ENCODE peak calls at places on chromosomes 11 and 22, in ten cellular contexts. One of them, this sample, is unnamed.

GRCh38 chr22:17565986-17566687 is 2.8 kb downstream of the SLC25A18 start:
- DNase-seq in WERI-Rb-1: no peak
- DNase-seq in transverse colon: no peak
- DNase-seq in GM23338: no peak
- DNase-seq in prostate gland: no peak
- DNase-seq in IMR-90: no peak
- DNase-seq in OCI-LY7: no peak
- DNase-seq in A549: no peak
- DNase-seq in dorsolateral prefrontal cortex: no peak
- DNase-seq in HCT116: no peak
- DNase-seq in this sample: no peak

GRCh38 chr11:125948278-125949051 is 2.6 kb downstream of the VSIG10L2 start:
- DNase-seq in HCT116: no peak
- DNase-seq in dorsolateral prefrontal cortex: no peak
- DNase-seq in IMR-90: no peak
- DNase-seq in OCI-LY7: no peak
- DNase-seq in GM23338: no peak
- DNase-seq in WERI-Rb-1: no peak
- DNase-seq in prostate gland: no peak
- DNase-seq in transverse colon: no peak
- DNase-seq in A549: no peak
- DNase-seq in this sample: no peak

GRCh38 chr22:31102441-31103081 is 4.8 kb downstream of the SELENOM start:
- DNase-seq in IMR-90: peak
- DNase-seq in GM23338: no peak
- DNase-seq in dorsolateral prefrontal cortex: no peak
- DNase-seq in A549: no peak
- DNase-seq in transverse colon: peak
- DNase-seq in OCI-LY7: no peak
- DNase-seq in HCT116: no peak
- DNase-seq in WERI-Rb-1: peak
- DNase-seq in prostate gland: no peak
- DNase-seq in this sample: peak

GRCh38 chr11:44404323-44404705 is 94.4 kb upstream of the ALX4 start:
- DNase-seq in transverse colon: no peak
- DNase-seq in prostate gland: no peak
- DNase-seq in WERI-Rb-1: no peak
- DNase-seq in dorsolateral prefrontal cortex: no peak
- DNase-seq in IMR-90: no peak
- DNase-seq in GM23338: no peak
- DNase-seq in HCT116: no peak
- DNase-seq in A549: no peak
- DNase-seq in OCI-LY7: no peak
- DNase-seq in this sample: no peak

GRCh38 chr11:74325649-74326645 is 14.5 kb upstream of the P4HA3 start:
- DNase-seq in OCI-LY7: no peak
- DNase-seq in IMR-90: peak
- DNase-seq in HCT116: no peak
- DNase-seq in WERI-Rb-1: peak
- DNase-seq in transverse colon: peak
- DNase-seq in A549: no peak
- DNase-seq in dorsolateral prefrontal cortex: peak
- DNase-seq in GM23338: no peak
- DNase-seq in prostate gland: peak
- DNase-seq in this sample: peak

GRCh38 chr11:101470414-101470813 is 113.4 kb downstream of the TRPC6 start:
- DNase-seq in transverse colon: no peak
- DNase-seq in IMR-90: peak
- DNase-seq in WERI-Rb-1: no peak
- DNase-seq in GM23338: no peak
- DNase-seq in A549: no peak
- DNase-seq in OCI-LY7: no peak
- DNase-seq in HCT116: no peak
- DNase-seq in dorsolateral prefrontal cortex: no peak
- DNase-seq in prostate gland: no peak
- DNase-seq in this sample: no peak

GRCh38 chr22:37184380-37184755 is 3.7 kb downstream of the C1QTNF6 start:
- DNase-seq in dorsolateral prefrontal cortex: no peak
- DNase-seq in A549: no peak
- DNase-seq in prostate gland: no peak
- DNase-seq in transverse colon: no peak
- DNase-seq in HCT116: no peak
- DNase-seq in GM23338: no peak
- DNase-seq in IMR-90: no peak
- DNase-seq in OCI-LY7: no peak
- DNase-seq in WERI-Rb-1: no peak
- DNase-seq in this sample: no peak

GRCh38 chr22:38843201-38843715 is 570 bp downstream of the NPTXR start:
- DNase-seq in OCI-LY7: no peak
- DNase-seq in HCT116: no peak
- DNase-seq in prostate gland: no peak
- DNase-seq in GM23338: peak
- DNase-seq in A549: peak
- DNase-seq in IMR-90: peak
- DNase-seq in transverse colon: peak
- DNase-seq in dorsolateral prefrontal cortex: peak
- DNase-seq in WERI-Rb-1: peak
- DNase-seq in this sample: peak

GRCh38 chr22:24090581-24090980 is 79.5 kb downstream of the CABIN1 start:
- DNase-seq in WERI-Rb-1: no peak
- DNase-seq in IMR-90: peak
- DNase-seq in prostate gland: no peak
- DNase-seq in dorsolateral prefrontal cortex: no peak
- DNase-seq in A549: no peak
- DNase-seq in transverse colon: no peak
- DNase-seq in HCT116: no peak
- DNase-seq in GM23338: no peak
- DNase-seq in OCI-LY7: no peak
- DNase-seq in this sample: no peak

GRCh38 chr11:3906166-3906565 is 50.7 kb downstream of the STIM1 start:
- DNase-seq in OCI-LY7: no peak
- DNase-seq in WERI-Rb-1: no peak
- DNase-seq in HCT116: no peak
- DNase-seq in transverse colon: no peak
- DNase-seq in GM23338: no peak
- DNase-seq in prostate gland: no peak
- DNase-seq in A549: peak
- DNase-seq in dorsolateral prefrontal cortex: no peak
- DNase-seq in IMR-90: no peak
- DNase-seq in this sample: no peak

GRCh38 chr11:10303558-10304363 is 1.1 kb upstream of the ADM start:
- DNase-seq in dorsolateral prefrontal cortex: no peak
- DNase-seq in prostate gland: peak
- DNase-seq in OCI-LY7: no peak
- DNase-seq in HCT116: no peak
- DNase-seq in transverse colon: peak
- DNase-seq in GM23338: peak
- DNase-seq in WERI-Rb-1: peak
- DNase-seq in A549: peak
- DNase-seq in IMR-90: peak
- DNase-seq in this sample: no peak

GRCh38 chr11:10307022-10307410 is 2.1 kb downstream of the ADM start:
- DNase-seq in transverse colon: no peak
- DNase-seq in A549: peak
- DNase-seq in WERI-Rb-1: no peak
- DNase-seq in prostate gland: peak
- DNase-seq in OCI-LY7: no peak
- DNase-seq in dorsolateral prefrontal cortex: no peak
- DNase-seq in HCT116: no peak
- DNase-seq in IMR-90: no peak
- DNase-seq in GM23338: no peak
- DNase-seq in this sample: no peak

GRCh38 chr11:10304495-10305261 is at the start of gene ADM:
- DNase-seq in transverse colon: peak
- DNase-seq in GM23338: peak
- DNase-seq in WERI-Rb-1: peak
- DNase-seq in IMR-90: peak
- DNase-seq in dorsolateral prefrontal cortex: peak
- DNase-seq in prostate gland: peak
- DNase-seq in OCI-LY7: no peak
- DNase-seq in A549: peak
- DNase-seq in HCT116: peak
- DNase-seq in this sample: peak

GRCh38 chr11:10305964-10306918 is 1.4 kb downstream of the ADM start:
- DNase-seq in dorsolateral prefrontal cortex: no peak
- DNase-seq in transverse colon: peak
- DNase-seq in prostate gland: no peak
- DNase-seq in WERI-Rb-1: no peak
- DNase-seq in HCT116: no peak
- DNase-seq in A549: peak
- DNase-seq in OCI-LY7: no peak
- DNase-seq in IMR-90: peak
- DNase-seq in GM23338: peak
- DNase-seq in this sample: no peak

DNA sequence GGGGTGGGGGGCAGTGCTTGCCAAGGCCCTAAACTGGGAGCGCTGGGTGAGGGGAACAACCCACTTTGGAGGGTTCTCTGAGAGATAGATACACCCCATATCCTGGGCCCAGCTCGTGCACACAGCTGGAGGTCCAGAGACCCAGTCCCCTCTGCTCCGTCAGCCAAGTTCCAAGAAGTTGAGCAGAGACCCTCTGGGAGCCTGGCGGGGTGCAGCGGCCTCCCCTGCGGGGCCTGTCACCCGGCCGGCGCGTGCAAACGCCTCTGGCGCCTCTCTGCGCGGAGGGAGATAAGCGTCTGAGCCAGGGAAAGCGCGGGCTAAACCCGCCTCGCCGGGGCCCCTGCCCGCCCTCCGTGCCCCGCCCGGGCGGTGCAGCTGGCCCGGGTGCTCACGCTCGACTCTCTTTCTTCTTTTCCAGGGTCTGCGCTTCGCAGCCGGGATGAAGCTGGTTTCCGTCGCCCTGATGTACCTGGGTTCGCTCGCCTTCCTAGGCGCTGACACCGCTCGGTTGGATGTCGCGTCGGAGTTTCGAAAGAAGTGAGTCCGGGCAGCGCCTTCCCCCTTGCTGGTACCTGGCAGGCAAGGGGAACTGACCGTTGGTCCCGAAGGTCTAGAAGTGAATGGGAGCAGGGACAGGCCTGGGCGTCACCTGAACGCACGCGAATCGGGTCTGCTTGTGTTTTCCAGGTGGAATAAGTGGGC is 540 bp downstream of the ADM start:
- DNase-seq in HCT116: no peak
- DNase-seq in IMR-90: peak
- DNase-seq in WERI-Rb-1: peak
- DNase-seq in prostate gland: no peak
- DNase-seq in GM23338: peak
- DNase-seq in transverse colon: peak
- DNase-seq in OCI-LY7: no peak
- DNase-seq in dorsolateral prefrontal cortex: peak
- DNase-seq in A549: no peak
- DNase-seq in this sample: no peak
- H3K27ac ChIP-seq in HCT116: peak
- H3K27ac ChIP-seq in IMR-90: peak
- H3K27ac ChIP-seq in WERI-Rb-1: peak
- H3K27ac ChIP-seq in prostate gland: peak
- H3K27ac ChIP-seq in GM23338: no peak
- H3K27ac ChIP-seq in transverse colon: peak
- H3K27ac ChIP-seq in OCI-LY7: no peak
- H3K27ac ChIP-seq in dorsolateral prefrontal cortex: no peak
- H3K27ac ChIP-seq in A549: peak
- H3K27ac ChIP-seq in this sample: peak

DNA sequence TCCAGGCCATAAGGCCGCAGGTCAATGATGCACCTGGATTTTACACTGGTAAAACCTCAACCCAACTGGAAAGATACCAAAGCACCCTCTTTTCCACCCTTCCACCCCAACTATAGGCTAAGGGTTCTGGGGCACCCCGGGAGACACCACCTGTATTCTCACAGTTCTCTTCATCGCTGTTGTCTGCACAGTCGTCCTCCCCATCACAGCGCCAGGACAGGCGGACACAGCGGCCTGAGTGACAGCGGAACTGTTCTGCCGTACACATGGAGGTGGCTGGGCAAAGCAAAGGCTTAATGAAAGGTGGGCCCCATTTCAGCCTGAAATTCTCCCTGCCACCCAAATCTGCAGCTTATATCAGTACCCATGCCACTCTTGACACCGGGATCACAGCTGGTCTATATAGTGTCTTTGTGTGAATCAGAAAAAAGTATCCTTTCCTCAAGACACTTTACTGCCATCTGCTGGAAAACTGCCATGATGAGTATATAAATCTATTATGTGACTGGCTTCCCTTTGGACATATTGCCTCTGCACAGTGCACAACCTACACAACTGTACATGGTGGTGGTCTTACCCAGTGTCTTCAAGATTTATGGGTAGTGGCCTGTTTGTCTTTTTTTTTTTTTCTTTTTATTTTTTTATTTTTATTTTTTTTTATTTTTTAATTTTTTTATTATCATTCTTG is 21.5 kb downstream of the LRP4 start:
- DNase-seq in WERI-Rb-1: peak
- DNase-seq in A549: peak
- DNase-seq in transverse colon: no peak
- DNase-seq in OCI-LY7: peak
- DNase-seq in dorsolateral prefrontal cortex: no peak
- DNase-seq in IMR-90: peak
- DNase-seq in GM23338: peak
- DNase-seq in prostate gland: no peak
- DNase-seq in HCT116: peak
- DNase-seq in this sample: no peak
- TF ChIP-seq CTCF in WERI-Rb-1: peak
- TF ChIP-seq CTCF in A549: peak
- TF ChIP-seq CTCF in transverse colon: peak
- TF ChIP-seq CTCF in OCI-LY7: peak
- TF ChIP-seq CTCF in dorsolateral prefrontal cortex: no peak
- TF ChIP-seq CTCF in IMR-90: peak
- TF ChIP-seq CTCF in GM23338: peak
- TF ChIP-seq CTCF in prostate gland: no peak
- TF ChIP-seq CTCF in HCT116: peak
- TF ChIP-seq CTCF in this sample: peak

GRCh38 chr11:78541537-78541936 is 33.1 kb downstream of the NARS2 start:
- DNase-seq in transverse colon: no peak
- DNase-seq in IMR-90: no peak
- DNase-seq in OCI-LY7: no peak
- DNase-seq in A549: no peak
- DNase-seq in HCT116: no peak
- DNase-seq in GM23338: no peak
- DNase-seq in prostate gland: no peak
- DNase-seq in WERI-Rb-1: no peak
- DNase-seq in dorsolateral prefrontal cortex: no peak
- DNase-seq in this sample: no peak
- H3K27ac ChIP-seq in transverse colon: no peak
- H3K27ac ChIP-seq in IMR-90: no peak
- H3K27ac ChIP-seq in OCI-LY7: no peak
- H3K27ac ChIP-seq in A549: no peak
- H3K27ac ChIP-seq in HCT116: no peak
- H3K27ac ChIP-seq in GM23338: no peak
- H3K27ac ChIP-seq in prostate gland: no peak
- H3K27ac ChIP-seq in WERI-Rb-1: no peak
- H3K27ac ChIP-seq in dorsolateral prefrontal cortex: no peak
- H3K27ac ChIP-seq in this sample: no peak

DNA sequence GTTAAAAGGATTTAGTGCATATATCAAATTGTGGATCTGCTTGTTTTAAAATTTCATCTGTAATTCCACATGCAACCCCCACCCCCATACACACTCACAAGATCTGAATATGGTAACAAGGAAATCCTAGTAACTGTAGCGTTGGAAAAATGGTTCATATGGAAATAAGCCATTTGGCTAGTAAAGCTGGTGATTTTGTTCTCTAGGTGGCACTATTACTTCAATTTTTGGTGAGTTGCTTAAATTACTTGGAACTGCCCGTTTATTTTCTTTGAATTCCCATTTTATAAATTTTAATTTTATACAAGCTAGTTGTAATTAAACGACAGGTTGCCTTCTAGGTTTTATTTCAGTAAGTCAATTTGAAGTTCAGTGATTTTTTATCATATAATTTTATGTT is 5.3 kb downstream of the BDNF start:
- DNase-seq in GM23338: peak
- DNase-seq in IMR-90: no peak
- DNase-seq in WERI-Rb-1: no peak
- DNase-seq in A549: no peak
- DNase-seq in prostate gland: no peak
- DNase-seq in dorsolateral prefrontal cortex: no peak
- DNase-seq in OCI-LY7: peak
- DNase-seq in transverse colon: no peak
- DNase-seq in HCT116: no peak
- DNase-seq in this sample: no peak
- TF ChIP-seq CTCF in GM23338: peak
- TF ChIP-seq CTCF in IMR-90: peak
- TF ChIP-seq CTCF in WERI-Rb-1: no peak
- TF ChIP-seq CTCF in A549: peak
- TF ChIP-seq CTCF in prostate gland: no peak
- TF ChIP-seq CTCF in dorsolateral prefrontal cortex: peak
- TF ChIP-seq CTCF in OCI-LY7: peak
- TF ChIP-seq CTCF in transverse colon: no peak
- TF ChIP-seq CTCF in HCT116: peak
- TF ChIP-seq CTCF in this sample: peak